ENCODE peak calls at places on chromosomes 13 and 19, in six cellular contexts. Z, O, J, K, D and A are unnamed samples.

GRCh38 chr13:113220877-113221276 is 11.5 kb downstream of the CUL4A start:
- DNase-seq in Z (no peak), K (no peak), D (peak; percentile 12), J (no peak), O (peak; percentile 64), A (no peak)

GRCh38 chr13:113848431-113849260 is 15.2 kb downstream of the GAS6 start:
- DNase-seq in J (peak; percentile 59), D (no peak), O (peak; percentile 74), K (no peak), Z (no peak), A (peak; percentile 50)

GRCh38 chr19:17337675-17338439 is 504 bp downstream of the GTPBP3 start:
- DNase-seq in D (no peak), K (no peak), Z (no peak), J (no peak), O (no peak), A (no peak)

GRCh38 chr13:107585466-107585865 is 629.9 kb downstream of the LIG4 start:
- DNase-seq in J (no peak), O (no peak), K (no peak), Z (no peak), D (no peak), A (no peak)

GRCh38 chr13:40363653-40364052 is 302.8 kb downstream of the FOXO1 start:
- DNase-seq in J (no peak), Z (no peak), D (no peak), O (no peak), K (no peak), A (no peak)

GRCh38 chr13:108266316-108266936 is 3.1 kb upstream of the TNFSF13B start:
- DNase-seq in K (no peak), Z (no peak), J (no peak), O (no peak), D (no peak), A (no peak)

GRCh38 chr19:53947624-53948023 is 15.1 kb upstream of the CACNG8 start:
- DNase-seq in O (peak; percentile 81), J (no peak), D (no peak), K (no peak), Z (no peak), A (no peak)

GRCh38 chr19:56671613-56671994 is at the start of gene ZNF835:
- DNase-seq in K (peak; percentile 60), D (peak; percentile 61), J (no peak), O (peak; percentile 53), Z (peak; percentile 86), A (peak; percentile 86)

GRCh38 chr13:32783067-32783466 is 196.8 kb downstream of the PDS5B start:
- DNase-seq in D (no peak), O (no peak), Z (no peak), K (no peak), J (no peak), A (no peak)

GRCh38 chr19:54069482-54069881 is 5.8 kb upstream of the VSTM1 start:
- DNase-seq in J (no peak), Z (no peak), O (no peak), D (no peak), K (no peak), A (no peak)

DNA sequence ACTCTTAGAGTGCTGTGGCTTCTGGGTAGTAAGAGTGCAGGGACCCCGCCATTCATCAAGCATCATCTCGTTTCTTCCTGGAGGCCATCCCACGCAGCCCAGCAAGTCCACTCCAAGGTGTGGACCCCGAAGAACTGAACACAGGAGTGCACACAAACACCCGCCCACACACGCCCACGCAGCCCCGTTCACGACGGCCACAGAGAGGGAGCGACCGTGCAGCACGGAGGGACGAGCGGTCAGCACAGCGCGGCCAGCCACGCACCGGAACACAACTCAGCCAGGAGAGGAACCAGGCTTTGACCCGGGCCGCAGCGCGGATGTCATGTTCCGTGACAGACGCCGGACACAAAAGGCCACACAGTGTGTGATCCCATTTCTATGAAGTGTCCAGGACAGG is 18.2 kb upstream of the RANBP3 start:
- DNase-seq in D (no peak), O (no peak), J (no peak), Z (no peak), K (no peak), A (no peak)
- H3K4me1 ChIP-seq in D (no peaks in the 10 kb centered on the region), O (no peaks in the 10 kb centered on the region), J (no peaks in the 10 kb centered on the region), Z (no peaks in the 10 kb centered on the region), K (no peaks in the 10 kb centered on the region), A (peaks cover 7% of the 10 kb centered on the region)

DNA sequence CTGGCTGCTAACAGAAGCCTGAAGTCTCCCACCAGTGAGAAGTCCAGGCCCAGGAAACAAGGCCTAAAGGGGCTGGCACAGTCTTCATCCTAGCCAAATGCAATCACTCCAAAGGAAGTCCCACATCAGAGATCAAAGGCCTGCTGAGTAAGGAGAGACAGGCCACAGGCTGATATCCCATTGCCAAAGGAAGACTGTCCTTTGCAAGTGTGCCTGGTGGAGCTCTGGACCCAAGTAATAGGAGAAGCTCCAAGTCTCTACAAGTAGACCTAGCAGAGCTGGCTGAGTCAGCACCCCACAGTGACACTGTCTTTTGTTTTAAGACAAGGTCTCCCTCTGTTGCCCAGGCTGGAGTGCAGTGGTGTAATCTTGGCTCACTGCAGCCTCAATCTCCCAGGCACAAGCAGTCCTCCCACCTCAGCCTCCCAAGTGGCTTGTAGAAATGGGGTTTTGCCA is 4.5 kb downstream of the DBP start:
- DNase-seq in Z (no peak), D (no peak), K (no peak), J (no peak), O (peak; percentile 42), A (no peak)
- H3K4me1 ChIP-seq in Z (peaks cover 36% of the 10 kb centered on the region), D (peaks cover 28% of the 10 kb centered on the region), K (peaks cover 69% of the 10 kb centered on the region), J (peaks cover 30% of the 10 kb centered on the region), O (peaks cover 23% of the 10 kb centered on the region), A (peaks cover 70% of the 10 kb centered on the region)

GRCh38 chr13:99045396-99045795 is 67.5 kb upstream of the DOCK9 start:
- DNase-seq in K (no peak), J (no peak), Z (no peak), D (no peak), O (no peak), A (no peak)
- H3K4me1 ChIP-seq in K (peaks cover 6% of the 10 kb centered on the region), J (peaks cover 91% of the 10 kb centered on the region), Z (no peaks in the 10 kb centered on the region), D (peaks cover 99% of the 10 kb centered on the region), O (no peaks in the 10 kb centered on the region), A (peaks cover 86% of the 10 kb centered on the region)

GRCh38 chr19:48325265-48325910 is at the start of gene EMP3:
- DNase-seq in O (peak; percentile 92), D (peak; percentile 86), Z (peak; percentile 57), K (peak; percentile 53), J (peak; percentile 76), A (peak; percentile 92)
- H3K4me1 ChIP-seq in O (peaks cover 4% of the 10 kb centered on the region), D (peaks cover 83% of the 10 kb centered on the region), Z (no peaks in the 10 kb centered on the region), K (peaks cover 54% of the 10 kb centered on the region), J (peaks cover 39% of the 10 kb centered on the region), A (peaks cover 80% of the 10 kb centered on the region)

GRCh38 chr19:42443944-42444398 is 1.2 kb upstream of the CXCL17 start:
- DNase-seq in K (no peak), O (no peak), Z (no peak), D (no peak), J (no peak), A (no peak)
- H3K4me1 ChIP-seq in K (no peaks in the 10 kb centered on the region), O (peaks cover 16% of the 10 kb centered on the region), Z (peaks cover 23% of the 10 kb centered on the region), D (peaks cover 26% of the 10 kb centered on the region), J (peaks cover 68% of the 10 kb centered on the region), A (peaks cover 20% of the 10 kb centered on the region)

GRCh38 chr19:33393286-33394005 is 19.9 kb downstream of the CEBPG start:
- DNase-seq in J (no peak), D (no peak), K (no peak), O (peak; percentile 66), Z (peak; percentile 45), A (peak; percentile 64)

GRCh38 chr19:33391631-33392249 is 18.2 kb downstream of the CEBPG start:
- DNase-seq in O (no peak), K (no peak), Z (peak; percentile 20), D (no peak), J (no peak), A (peak; percentile 52)

GRCh38 chr19:33394006-33394722 is 20.7 kb downstream of the CEBPG start:
- DNase-seq in D (no peak), Z (peak; percentile 78), K (no peak), J (no peak), O (no peak), A (no peak)

GRCh38 chr19:33390908-33391630 is 17.6 kb downstream of the CEBPG start:
- DNase-seq in D (no peak), J (no peak), Z (peak; percentile 26), K (no peak), O (no peak), A (no peak)

GRCh38 chr19:33392341-33393285 is 19.1 kb downstream of the CEBPG start:
- DNase-seq in K (no peak), O (no peak), D (no peak), Z (peak; percentile 78), J (no peak), A (no peak)
- H3K4me1 ChIP-seq in K (peaks cover 66% of the 10 kb centered on the region), O (peaks cover 4% of the 10 kb centered on the region), D (no peaks in the 10 kb centered on the region), Z (peaks cover 96% of the 10 kb centered on the region), J (peaks cover 6% of the 10 kb centered on the region), A (peaks cover 88% of the 10 kb centered on the region)

GRCh38 chr19:46840157-46840942 is 10.3 kb downstream of the AP2S1 start:
- DNase-seq in K (no peak), J (peak; percentile 48), D (peak; percentile 60), Z (no peak), O (peak; percentile 87), A (no peak)
- H3K4me1 ChIP-seq in K (peaks cover 29% of the 10 kb centered on the region), J (peaks cover 19% of the 10 kb centered on the region), D (peaks cover 3% of the 10 kb centered on the region), Z (peaks cover 9% of the 10 kb centered on the region), O (no peaks in the 10 kb centered on the region), A (peaks cover 29% of the 10 kb centered on the region)

GRCh38 chr19:45467456-45468158 is at the start of gene FOSB:
- DNase-seq in J (peak; percentile 93), Z (peak; percentile 94), D (peak; percentile 99), K (peak; percentile 87), O (peak; percentile 98), A (peak; percentile 99)

GRCh38 chr19:45464861-45465427 is 2.9 kb upstream of the FOSB start:
- DNase-seq in Z (no peak), K (no peak), J (no peak), D (no peak), O (peak; percentile 80), A (no peak)

GRCh38 chr19:45468159-45468651 is 409 bp downstream of the FOSB start:
- DNase-seq in J (no peak), Z (no peak), O (peak; percentile 73), K (no peak), D (no peak), A (peak; percentile 89)

GRCh38 chr19:45468803-45469131 is 971 bp downstream of the FOSB start:
- DNase-seq in O (no peak), J (no peak), Z (peak; percentile 46), D (no peak), K (no peak), A (no peak)

DNA sequence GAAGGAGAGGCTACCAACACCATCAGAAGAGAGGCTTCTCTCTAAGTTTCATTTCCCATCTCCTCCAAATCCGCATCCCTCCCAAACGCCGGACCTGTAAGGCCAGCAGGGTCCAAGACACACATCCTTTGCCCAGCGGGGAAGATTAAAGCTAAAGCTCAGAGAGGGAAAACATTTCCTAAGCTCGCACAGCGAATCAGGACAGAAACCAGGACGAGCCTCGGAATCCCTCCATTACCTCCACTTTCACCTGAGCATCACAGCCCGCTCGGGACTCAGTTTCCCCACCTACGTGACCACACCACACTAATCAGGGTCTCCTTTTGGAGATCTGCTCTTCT is 711 bp upstream of the FOSB start:
- DNase-seq in Z (no peak), J (no peak), D (no peak), K (no peak), O (no peak), A (no peak)
- H3K4me1 ChIP-seq in Z (peaks cover 14% of the 10 kb centered on the region), J (peaks cover 19% of the 10 kb centered on the region), D (peaks cover 27% of the 10 kb centered on the region), K (peaks cover 26% of the 10 kb centered on the region), O (no peaks in the 10 kb centered on the region), A (peaks cover 32% of the 10 kb centered on the region)